ENCODE peak calls at places on chromosome 15, in ten cellular contexts. One of them, this sample, is unnamed.

GRCh38 chr15:82832601-82833209 is 23.3 kb downstream of the WHAMM start:
- DNase-seq in neural crest cell: no peak
- DNase-seq in stimulated activated CD4-positive, alpha-beta T cell treated with anti-CD3 and anti-CD28 coated beads, Interleukin-15, amount 100 ng/mL, for 24 hours: peak; percentile 66
- DNase-seq in NCI-H1092 treated with DMSO at 0.1 percent for 48 hours: no peak
- DNase-seq in heart left ventricle: no peak
- DNase-seq in thoracic aorta: no peak
- DNase-seq in AG04450: peak; percentile 54
- DNase-seq in kidney tubule cell: peak; percentile 95
- DNase-seq in AG10803: peak; percentile 87
- DNase-seq in stimulated activated naive B cell treated with anti-CD40 and anti-IgM and Interleukin-4, amounts not matched to agents 10 μg/mL and 1 μg/mL and 100 μg/mL, for 72 hours: peak; percentile 52
- DNase-seq in this sample: no peak

GRCh38 chr15:43286074-43286473 is 19.3 kb upstream of the TGM5 start:
- DNase-seq in AG10803: no peak
- DNase-seq in stimulated activated naive B cell treated with anti-CD40 and anti-IgM and Interleukin-4, amounts not matched to agents 10 μg/mL and 1 μg/mL and 100 μg/mL, for 72 hours: no peak
- DNase-seq in thoracic aorta: no peak
- DNase-seq in neural crest cell: no peak
- DNase-seq in kidney tubule cell: no peak
- DNase-seq in stimulated activated CD4-positive, alpha-beta T cell treated with anti-CD3 and anti-CD28 coated beads, Interleukin-15, amount 100 ng/mL, for 24 hours: no peak
- DNase-seq in NCI-H1092 treated with DMSO at 0.1 percent for 48 hours: no peak
- DNase-seq in AG04450: no peak
- DNase-seq in heart left ventricle: no peak
- DNase-seq in this sample: no peak

GRCh38 chr15:38878946-38879345 is 314.3 kb upstream of the RASGRP1 start:
- DNase-seq in neural crest cell: no peak
- DNase-seq in AG10803: no peak
- DNase-seq in kidney tubule cell: no peak
- DNase-seq in AG04450: no peak
- DNase-seq in heart left ventricle: no peak
- DNase-seq in stimulated activated CD4-positive, alpha-beta T cell treated with anti-CD3 and anti-CD28 coated beads, Interleukin-15, amount 100 ng/mL, for 24 hours: no peak
- DNase-seq in NCI-H1092 treated with DMSO at 0.1 percent for 48 hours: no peak
- DNase-seq in thoracic aorta: no peak
- DNase-seq in stimulated activated naive B cell treated with anti-CD40 and anti-IgM and Interleukin-4, amounts not matched to agents 10 μg/mL and 1 μg/mL and 100 μg/mL, for 72 hours: no peak
- DNase-seq in this sample: no peak

GRCh38 chr15:33807665-33808064 is 160.6 kb upstream of the CHRM5 start:
- DNase-seq in AG04450: no peak
- DNase-seq in stimulated activated CD4-positive, alpha-beta T cell treated with anti-CD3 and anti-CD28 coated beads, Interleukin-15, amount 100 ng/mL, for 24 hours: no peak
- DNase-seq in AG10803: no peak
- DNase-seq in kidney tubule cell: no peak
- DNase-seq in thoracic aorta: no peak
- DNase-seq in heart left ventricle: no peak
- DNase-seq in NCI-H1092 treated with DMSO at 0.1 percent for 48 hours: no peak
- DNase-seq in stimulated activated naive B cell treated with anti-CD40 and anti-IgM and Interleukin-4, amounts not matched to agents 10 μg/mL and 1 μg/mL and 100 μg/mL, for 72 hours: no peak
- DNase-seq in neural crest cell: no peak
- DNase-seq in this sample: no peak

GRCh38 chr15:81785679-81786078 is 260.1 kb downstream of the MEX3B start:
- DNase-seq in stimulated activated CD4-positive, alpha-beta T cell treated with anti-CD3 and anti-CD28 coated beads, Interleukin-15, amount 100 ng/mL, for 24 hours: no peak
- DNase-seq in NCI-H1092 treated with DMSO at 0.1 percent for 48 hours: no peak
- DNase-seq in thoracic aorta: no peak
- DNase-seq in kidney tubule cell: no peak
- DNase-seq in stimulated activated naive B cell treated with anti-CD40 and anti-IgM and Interleukin-4, amounts not matched to agents 10 μg/mL and 1 μg/mL and 100 μg/mL, for 72 hours: no peak
- DNase-seq in AG04450: no peak
- DNase-seq in AG10803: no peak
- DNase-seq in heart left ventricle: no peak
- DNase-seq in neural crest cell: no peak
- DNase-seq in this sample: no peak

GRCh38 chr15:74614744-74615312 is 808 bp upstream of the CLK3 start:
- DNase-seq in thoracic aorta: peak; percentile 19
- DNase-seq in AG04450: no peak
- DNase-seq in neural crest cell: peak; percentile 39
- DNase-seq in heart left ventricle: peak; percentile 93
- DNase-seq in stimulated activated naive B cell treated with anti-CD40 and anti-IgM and Interleukin-4, amounts not matched to agents 10 μg/mL and 1 μg/mL and 100 μg/mL, for 72 hours: peak; percentile 86
- DNase-seq in AG10803: peak; percentile 80
- DNase-seq in stimulated activated CD4-positive, alpha-beta T cell treated with anti-CD3 and anti-CD28 coated beads, Interleukin-15, amount 100 ng/mL, for 24 hours: peak; percentile 89
- DNase-seq in kidney tubule cell: peak; percentile 79
- DNase-seq in NCI-H1092 treated with DMSO at 0.1 percent for 48 hours: peak; percentile 48
- DNase-seq in this sample: no peak

GRCh38 chr15:65332662-65333440 is 28.4 kb downstream of the RNU5B-1 start:
- DNase-seq in stimulated activated naive B cell treated with anti-CD40 and anti-IgM and Interleukin-4, amounts not matched to agents 10 μg/mL and 1 μg/mL and 100 μg/mL, for 72 hours: no peak
- DNase-seq in NCI-H1092 treated with DMSO at 0.1 percent for 48 hours: no peak
- DNase-seq in thoracic aorta: no peak
- DNase-seq in AG04450: no peak
- DNase-seq in AG10803: no peak
- DNase-seq in neural crest cell: no peak
- DNase-seq in kidney tubule cell: no peak
- DNase-seq in heart left ventricle: no peak
- DNase-seq in stimulated activated CD4-positive, alpha-beta T cell treated with anti-CD3 and anti-CD28 coated beads, Interleukin-15, amount 100 ng/mL, for 24 hours: no peak
- DNase-seq in this sample: no peak

GRCh38 chr15:35738370-35738769 is 192.4 kb upstream of the DPH6 start:
- DNase-seq in neural crest cell: no peak
- DNase-seq in thoracic aorta: no peak
- DNase-seq in stimulated activated naive B cell treated with anti-CD40 and anti-IgM and Interleukin-4, amounts not matched to agents 10 μg/mL and 1 μg/mL and 100 μg/mL, for 72 hours: no peak
- DNase-seq in NCI-H1092 treated with DMSO at 0.1 percent for 48 hours: no peak
- DNase-seq in stimulated activated CD4-positive, alpha-beta T cell treated with anti-CD3 and anti-CD28 coated beads, Interleukin-15, amount 100 ng/mL, for 24 hours: no peak
- DNase-seq in kidney tubule cell: peak; percentile 55
- DNase-seq in heart left ventricle: no peak
- DNase-seq in AG10803: peak; percentile 42
- DNase-seq in AG04450: no peak
- DNase-seq in this sample: no peak

GRCh38 chr15:40293905-40294895 is 11.3 kb upstream of the ANKRD63 start:
- DNase-seq in thoracic aorta: no peak
- DNase-seq in NCI-H1092 treated with DMSO at 0.1 percent for 48 hours: no peak
- DNase-seq in AG10803: no peak
- DNase-seq in heart left ventricle: peak; percentile 52
- DNase-seq in stimulated activated naive B cell treated with anti-CD40 and anti-IgM and Interleukin-4, amounts not matched to agents 10 μg/mL and 1 μg/mL and 100 μg/mL, for 72 hours: no peak
- DNase-seq in neural crest cell: peak; percentile 39
- DNase-seq in AG04450: no peak
- DNase-seq in kidney tubule cell: no peak
- DNase-seq in stimulated activated CD4-positive, alpha-beta T cell treated with anti-CD3 and anti-CD28 coated beads, Interleukin-15, amount 100 ng/mL, for 24 hours: no peak
- DNase-seq in this sample: no peak

GRCh38 chr15:50452927-50453326 is 28.7 kb downstream of the USP8 start:
- DNase-seq in AG10803: peak; percentile 80
- DNase-seq in kidney tubule cell: no peak
- DNase-seq in AG04450: no peak
- DNase-seq in heart left ventricle: no peak
- DNase-seq in neural crest cell: no peak
- DNase-seq in NCI-H1092 treated with DMSO at 0.1 percent for 48 hours: no peak
- DNase-seq in stimulated activated naive B cell treated with anti-CD40 and anti-IgM and Interleukin-4, amounts not matched to agents 10 μg/mL and 1 μg/mL and 100 μg/mL, for 72 hours: no peak
- DNase-seq in thoracic aorta: no peak
- DNase-seq in stimulated activated CD4-positive, alpha-beta T cell treated with anti-CD3 and anti-CD28 coated beads, Interleukin-15, amount 100 ng/mL, for 24 hours: no peak
- DNase-seq in this sample: no peak

GRCh38 chr15:62932436-62932835 is 110.1 kb upstream of the TPM1 start:
- DNase-seq in stimulated activated naive B cell treated with anti-CD40 and anti-IgM and Interleukin-4, amounts not matched to agents 10 μg/mL and 1 μg/mL and 100 μg/mL, for 72 hours: no peak
- DNase-seq in thoracic aorta: no peak
- DNase-seq in kidney tubule cell: no peak
- DNase-seq in neural crest cell: no peak
- DNase-seq in AG04450: peak; percentile 72
- DNase-seq in NCI-H1092 treated with DMSO at 0.1 percent for 48 hours: no peak
- DNase-seq in AG10803: peak; percentile 99
- DNase-seq in stimulated activated CD4-positive, alpha-beta T cell treated with anti-CD3 and anti-CD28 coated beads, Interleukin-15, amount 100 ng/mL, for 24 hours: no peak
- DNase-seq in heart left ventricle: no peak
- DNase-seq in this sample: no peak

GRCh38 chr15:89341316-89342005 is 6.8 kb upstream of the POLG start:
- DNase-seq in heart left ventricle: no peak
- DNase-seq in AG04450: no peak
- DNase-seq in thoracic aorta: no peak
- DNase-seq in neural crest cell: no peak
- DNase-seq in stimulated activated naive B cell treated with anti-CD40 and anti-IgM and Interleukin-4, amounts not matched to agents 10 μg/mL and 1 μg/mL and 100 μg/mL, for 72 hours: no peak
- DNase-seq in stimulated activated CD4-positive, alpha-beta T cell treated with anti-CD3 and anti-CD28 coated beads, Interleukin-15, amount 100 ng/mL, for 24 hours: no peak
- DNase-seq in AG10803: no peak
- DNase-seq in NCI-H1092 treated with DMSO at 0.1 percent for 48 hours: no peak
- DNase-seq in kidney tubule cell: peak; percentile 84
- DNase-seq in this sample: no peak

GRCh38 chr15:39127925-39128617 is 452.8 kb upstream of the THBS1 start:
- DNase-seq in stimulated activated CD4-positive, alpha-beta T cell treated with anti-CD3 and anti-CD28 coated beads, Interleukin-15, amount 100 ng/mL, for 24 hours: no peak
- DNase-seq in AG10803: peak; percentile 99
- DNase-seq in stimulated activated naive B cell treated with anti-CD40 and anti-IgM and Interleukin-4, amounts not matched to agents 10 μg/mL and 1 μg/mL and 100 μg/mL, for 72 hours: no peak
- DNase-seq in neural crest cell: no peak
- DNase-seq in heart left ventricle: no peak
- DNase-seq in thoracic aorta: no peak
- DNase-seq in AG04450: peak; percentile 86
- DNase-seq in NCI-H1092 treated with DMSO at 0.1 percent for 48 hours: peak; percentile 1
- DNase-seq in kidney tubule cell: peak; percentile 98
- DNase-seq in this sample: peak; percentile 46

GRCh38 chr15:93150910-93151309 is 61.9 kb upstream of the RGMA start:
- DNase-seq in thoracic aorta: no peak
- DNase-seq in heart left ventricle: no peak
- DNase-seq in AG04450: no peak
- DNase-seq in kidney tubule cell: no peak
- DNase-seq in stimulated activated CD4-positive, alpha-beta T cell treated with anti-CD3 and anti-CD28 coated beads, Interleukin-15, amount 100 ng/mL, for 24 hours: no peak
- DNase-seq in NCI-H1092 treated with DMSO at 0.1 percent for 48 hours: no peak
- DNase-seq in neural crest cell: no peak
- DNase-seq in stimulated activated naive B cell treated with anti-CD40 and anti-IgM and Interleukin-4, amounts not matched to agents 10 μg/mL and 1 μg/mL and 100 μg/mL, for 72 hours: no peak
- DNase-seq in AG10803: no peak
- DNase-seq in this sample: no peak

GRCh38 chr15:95377251-95377852 is 953.1 kb upstream of the NR2F2 start:
- DNase-seq in kidney tubule cell: no peak
- DNase-seq in stimulated activated naive B cell treated with anti-CD40 and anti-IgM and Interleukin-4, amounts not matched to agents 10 μg/mL and 1 μg/mL and 100 μg/mL, for 72 hours: no peak
- DNase-seq in heart left ventricle: no peak
- DNase-seq in AG04450: peak; percentile 38
- DNase-seq in thoracic aorta: no peak
- DNase-seq in stimulated activated CD4-positive, alpha-beta T cell treated with anti-CD3 and anti-CD28 coated beads, Interleukin-15, amount 100 ng/mL, for 24 hours: no peak
- DNase-seq in NCI-H1092 treated with DMSO at 0.1 percent for 48 hours: no peak
- DNase-seq in neural crest cell: no peak
- DNase-seq in AG10803: no peak
- DNase-seq in this sample: no peak

GRCh38 chr15:49877117-49877860 is 241.7 kb downstream of the ATP8B4 start:
- DNase-seq in AG10803: peak; percentile 95
- DNase-seq in neural crest cell: no peak
- DNase-seq in thoracic aorta: no peak
- DNase-seq in AG04450: no peak
- DNase-seq in stimulated activated CD4-positive, alpha-beta T cell treated with anti-CD3 and anti-CD28 coated beads, Interleukin-15, amount 100 ng/mL, for 24 hours: no peak
- DNase-seq in stimulated activated naive B cell treated with anti-CD40 and anti-IgM and Interleukin-4, amounts not matched to agents 10 μg/mL and 1 μg/mL and 100 μg/mL, for 72 hours: no peak
- DNase-seq in NCI-H1092 treated with DMSO at 0.1 percent for 48 hours: no peak
- DNase-seq in heart left ventricle: no peak
- DNase-seq in kidney tubule cell: no peak
- DNase-seq in this sample: no peak

GRCh38 chr15:33040501-33040900 is 154.0 kb downstream of the FMN1 start:
- DNase-seq in stimulated activated CD4-positive, alpha-beta T cell treated with anti-CD3 and anti-CD28 coated beads, Interleukin-15, amount 100 ng/mL, for 24 hours: no peak
- DNase-seq in neural crest cell: no peak
- DNase-seq in kidney tubule cell: no peak
- DNase-seq in AG04450: no peak
- DNase-seq in heart left ventricle: no peak
- DNase-seq in NCI-H1092 treated with DMSO at 0.1 percent for 48 hours: no peak
- DNase-seq in stimulated activated naive B cell treated with anti-CD40 and anti-IgM and Interleukin-4, amounts not matched to agents 10 μg/mL and 1 μg/mL and 100 μg/mL, for 72 hours: no peak
- DNase-seq in thoracic aorta: no peak
- DNase-seq in AG10803: no peak
- DNase-seq in this sample: no peak

GRCh38 chr15:81002254-81003022 is 1.7 kb downstream of the TLNRD1 start:
- DNase-seq in AG04450: no peak
- DNase-seq in thoracic aorta: no peak
- DNase-seq in NCI-H1092 treated with DMSO at 0.1 percent for 48 hours: no peak
- DNase-seq in stimulated activated CD4-positive, alpha-beta T cell treated with anti-CD3 and anti-CD28 coated beads, Interleukin-15, amount 100 ng/mL, for 24 hours: peak; percentile 23
- DNase-seq in stimulated activated naive B cell treated with anti-CD40 and anti-IgM and Interleukin-4, amounts not matched to agents 10 μg/mL and 1 μg/mL and 100 μg/mL, for 72 hours: no peak
- DNase-seq in neural crest cell: no peak
- DNase-seq in kidney tubule cell: no peak
- DNase-seq in heart left ventricle: peak; percentile 68
- DNase-seq in AG10803: no peak
- DNase-seq in this sample: no peak

GRCh38 chr15:29270976-29271375 is 1.4 kb upstream of the NSMCE3 start:
- DNase-seq in AG04450: no peak
- DNase-seq in heart left ventricle: no peak
- DNase-seq in thoracic aorta: no peak
- DNase-seq in stimulated activated naive B cell treated with anti-CD40 and anti-IgM and Interleukin-4, amounts not matched to agents 10 μg/mL and 1 μg/mL and 100 μg/mL, for 72 hours: no peak
- DNase-seq in AG10803: peak; percentile 21
- DNase-seq in NCI-H1092 treated with DMSO at 0.1 percent for 48 hours: no peak
- DNase-seq in kidney tubule cell: no peak
- DNase-seq in neural crest cell: no peak
- DNase-seq in stimulated activated CD4-positive, alpha-beta T cell treated with anti-CD3 and anti-CD28 coated beads, Interleukin-15, amount 100 ng/mL, for 24 hours: no peak
- DNase-seq in this sample: no peak

GRCh38 chr15:60972866-60973265 is 256.2 kb downstream of the RORA start:
- DNase-seq in AG04450: peak; percentile 48
- DNase-seq in heart left ventricle: no peak
- DNase-seq in neural crest cell: no peak
- DNase-seq in stimulated activated CD4-positive, alpha-beta T cell treated with anti-CD3 and anti-CD28 coated beads, Interleukin-15, amount 100 ng/mL, for 24 hours: no peak
- DNase-seq in stimulated activated naive B cell treated with anti-CD40 and anti-IgM and Interleukin-4, amounts not matched to agents 10 μg/mL and 1 μg/mL and 100 μg/mL, for 72 hours: no peak
- DNase-seq in kidney tubule cell: peak; percentile 47
- DNase-seq in AG10803: peak; percentile 78
- DNase-seq in NCI-H1092 treated with DMSO at 0.1 percent for 48 hours: no peak
- DNase-seq in thoracic aorta: no peak
- DNase-seq in this sample: no peak

GRCh38 chr15:65666257-65666656 is 44.5 kb downstream of the SLC24A1 start:
- DNase-seq in kidney tubule cell: peak; percentile 87
- DNase-seq in stimulated activated naive B cell treated with anti-CD40 and anti-IgM and Interleukin-4, amounts not matched to agents 10 μg/mL and 1 μg/mL and 100 μg/mL, for 72 hours: no peak
- DNase-seq in neural crest cell: no peak
- DNase-seq in AG04450: peak; percentile 33
- DNase-seq in stimulated activated CD4-positive, alpha-beta T cell treated with anti-CD3 and anti-CD28 coated beads, Interleukin-15, amount 100 ng/mL, for 24 hours: no peak
- DNase-seq in thoracic aorta: no peak
- DNase-seq in AG10803: peak; percentile 70
- DNase-seq in NCI-H1092 treated with DMSO at 0.1 percent for 48 hours: no peak
- DNase-seq in heart left ventricle: no peak
- DNase-seq in this sample: no peak

GRCh38 chr15:23064156-23064555 is 24.8 kb upstream of the TUBGCP5 start:
- DNase-seq in heart left ventricle: no peak
- DNase-seq in neural crest cell: no peak
- DNase-seq in AG10803: no peak
- DNase-seq in kidney tubule cell: no peak
- DNase-seq in AG04450: no peak
- DNase-seq in thoracic aorta: no peak
- DNase-seq in NCI-H1092 treated with DMSO at 0.1 percent for 48 hours: no peak
- DNase-seq in stimulated activated naive B cell treated with anti-CD40 and anti-IgM and Interleukin-4, amounts not matched to agents 10 μg/mL and 1 μg/mL and 100 μg/mL, for 72 hours: no peak
- DNase-seq in stimulated activated CD4-positive, alpha-beta T cell treated with anti-CD3 and anti-CD28 coated beads, Interleukin-15, amount 100 ng/mL, for 24 hours: no peak
- DNase-seq in this sample: no peak

GRCh38 chr15:101692799-101693198 is 31.5 kb downstream of the TARS3 start:
- DNase-seq in NCI-H1092 treated with DMSO at 0.1 percent for 48 hours: no peak
- DNase-seq in stimulated activated CD4-positive, alpha-beta T cell treated with anti-CD3 and anti-CD28 coated beads, Interleukin-15, amount 100 ng/mL, for 24 hours: no peak
- DNase-seq in AG04450: no peak
- DNase-seq in thoracic aorta: no peak
- DNase-seq in AG10803: no peak
- DNase-seq in neural crest cell: no peak
- DNase-seq in heart left ventricle: no peak
- DNase-seq in kidney tubule cell: peak; percentile 28
- DNase-seq in stimulated activated naive B cell treated with anti-CD40 and anti-IgM and Interleukin-4, amounts not matched to agents 10 μg/mL and 1 μg/mL and 100 μg/mL, for 72 hours: no peak
- DNase-seq in this sample: no peak

GRCh38 chr15:29613951-29614382 is 208.3 kb downstream of the TJP1 start:
- DNase-seq in AG04450: no peak
- DNase-seq in heart left ventricle: no peak
- DNase-seq in NCI-H1092 treated with DMSO at 0.1 percent for 48 hours: peak; percentile 58
- DNase-seq in stimulated activated CD4-positive, alpha-beta T cell treated with anti-CD3 and anti-CD28 coated beads, Interleukin-15, amount 100 ng/mL, for 24 hours: no peak
- DNase-seq in stimulated activated naive B cell treated with anti-CD40 and anti-IgM and Interleukin-4, amounts not matched to agents 10 μg/mL and 1 μg/mL and 100 μg/mL, for 72 hours: no peak
- DNase-seq in neural crest cell: no peak
- DNase-seq in AG10803: no peak
- DNase-seq in thoracic aorta: no peak
- DNase-seq in kidney tubule cell: no peak
- DNase-seq in this sample: no peak

GRCh38 chr15:41387646-41388045 is 14.7 kb downstream of the NDUFAF1 start:
- DNase-seq in thoracic aorta: no peak
- DNase-seq in NCI-H1092 treated with DMSO at 0.1 percent for 48 hours: no peak
- DNase-seq in AG04450: no peak
- DNase-seq in heart left ventricle: no peak
- DNase-seq in stimulated activated CD4-positive, alpha-beta T cell treated with anti-CD3 and anti-CD28 coated beads, Interleukin-15, amount 100 ng/mL, for 24 hours: no peak
- DNase-seq in neural crest cell: no peak
- DNase-seq in stimulated activated naive B cell treated with anti-CD40 and anti-IgM and Interleukin-4, amounts not matched to agents 10 μg/mL and 1 μg/mL and 100 μg/mL, for 72 hours: no peak
- DNase-seq in kidney tubule cell: no peak
- DNase-seq in AG10803: no peak
- DNase-seq in this sample: no peak

GRCh38 chr15:37136666-37137065 is 36.3 kb upstream of the MEIS2 start:
- DNase-seq in AG04450: no peak
- DNase-seq in neural crest cell: no peak
- DNase-seq in heart left ventricle: no peak
- DNase-seq in AG10803: no peak
- DNase-seq in stimulated activated CD4-positive, alpha-beta T cell treated with anti-CD3 and anti-CD28 coated beads, Interleukin-15, amount 100 ng/mL, for 24 hours: no peak
- DNase-seq in thoracic aorta: no peak
- DNase-seq in kidney tubule cell: no peak
- DNase-seq in NCI-H1092 treated with DMSO at 0.1 percent for 48 hours: no peak
- DNase-seq in stimulated activated naive B cell treated with anti-CD40 and anti-IgM and Interleukin-4, amounts not matched to agents 10 μg/mL and 1 μg/mL and 100 μg/mL, for 72 hours: no peak
- DNase-seq in this sample: no peak

GRCh38 chr15:101162701-101163483 is 89.0 kb downstream of the CHSY1 start:
- DNase-seq in heart left ventricle: peak; percentile 86
- DNase-seq in AG04450: no peak
- DNase-seq in AG10803: no peak
- DNase-seq in NCI-H1092 treated with DMSO at 0.1 percent for 48 hours: peak; percentile 63
- DNase-seq in stimulated activated naive B cell treated with anti-CD40 and anti-IgM and Interleukin-4, amounts not matched to agents 10 μg/mL and 1 μg/mL and 100 μg/mL, for 72 hours: no peak
- DNase-seq in stimulated activated CD4-positive, alpha-beta T cell treated with anti-CD3 and anti-CD28 coated beads, Interleukin-15, amount 100 ng/mL, for 24 hours: no peak
- DNase-seq in thoracic aorta: no peak
- DNase-seq in kidney tubule cell: no peak
- DNase-seq in neural crest cell: no peak
- DNase-seq in this sample: no peak

GRCh38 chr15:77064539-77065308 is 6.2 kb downstream of the TSPAN3 start:
- DNase-seq in AG10803: no peak
- DNase-seq in kidney tubule cell: peak; percentile 94
- DNase-seq in thoracic aorta: no peak
- DNase-seq in stimulated activated naive B cell treated with anti-CD40 and anti-IgM and Interleukin-4, amounts not matched to agents 10 μg/mL and 1 μg/mL and 100 μg/mL, for 72 hours: no peak
- DNase-seq in AG04450: no peak
- DNase-seq in stimulated activated CD4-positive, alpha-beta T cell treated with anti-CD3 and anti-CD28 coated beads, Interleukin-15, amount 100 ng/mL, for 24 hours: no peak
- DNase-seq in NCI-H1092 treated with DMSO at 0.1 percent for 48 hours: no peak
- DNase-seq in heart left ventricle: no peak
- DNase-seq in neural crest cell: no peak
- DNase-seq in this sample: no peak

This sample was measured in DMS153.